ENCODE peak calls at places on chromosomes 13 and 19, in nine cellular contexts. One of them, this sample, is unnamed. For H3K4me1, the result is how much of the 10 kb centered on the place peaks cover.

GRCh38 chr19:39408392-39409206 is 2.0 kb downstream of the ZFP36 start:
- DNase-seq in heart left ventricle: no peak
- DNase-seq in endothelial cell of umbilical vein: peak
- DNase-seq in tibial nerve: no peak
- DNase-seq in A549: peak
- DNase-seq in suprapubic skin: no peak
- DNase-seq in adrenal gland: peak
- DNase-seq in right lobe of liver: peak
- DNase-seq in upper lobe of left lung: peak
- DNase-seq in this sample: peak

GRCh38 chr19:56721714-56722113 is 50.2 kb upstream of the ZNF835 start:
- DNase-seq in heart left ventricle: no peak
- DNase-seq in endothelial cell of umbilical vein: no peak
- DNase-seq in tibial nerve: no peak
- DNase-seq in A549: no peak
- DNase-seq in suprapubic skin: no peak
- DNase-seq in adrenal gland: no peak
- DNase-seq in right lobe of liver: no peak
- DNase-seq in upper lobe of left lung: no peak
- DNase-seq in this sample: no peak

GRCh38 chr19:17156947-17157302 is 58.2 kb upstream of the USE1 start:
- DNase-seq in heart left ventricle: no peak
- DNase-seq in endothelial cell of umbilical vein: no peak
- DNase-seq in tibial nerve: no peak
- DNase-seq in A549: no peak
- DNase-seq in suprapubic skin: no peak
- DNase-seq in adrenal gland: no peak
- DNase-seq in right lobe of liver: peak
- DNase-seq in upper lobe of left lung: no peak
- DNase-seq in this sample: no peak

GRCh38 chr19:37763488-37763887 is 15.9 kb downstream of the ZNF573 start:
- DNase-seq in heart left ventricle: no peak
- DNase-seq in endothelial cell of umbilical vein: no peak
- DNase-seq in tibial nerve: no peak
- DNase-seq in A549: no peak
- DNase-seq in suprapubic skin: no peak
- DNase-seq in adrenal gland: no peak
- DNase-seq in right lobe of liver: no peak
- DNase-seq in upper lobe of left lung: no peak
- DNase-seq in this sample: no peak

GRCh38 chr13:50079278-50080157 is 64.3 kb downstream of the KCNRG start:
- DNase-seq in heart left ventricle: no peak
- DNase-seq in endothelial cell of umbilical vein: peak
- DNase-seq in tibial nerve: no peak
- DNase-seq in A549: no peak
- DNase-seq in suprapubic skin: no peak
- DNase-seq in adrenal gland: no peak
- DNase-seq in right lobe of liver: no peak
- DNase-seq in upper lobe of left lung: no peak
- DNase-seq in this sample: no peak

GRCh38 chr19:44072543-44073401 is 813 bp downstream of the ZNF284 start:
- DNase-seq in heart left ventricle: no peak
- DNase-seq in endothelial cell of umbilical vein: no peak
- DNase-seq in tibial nerve: no peak
- DNase-seq in A549: no peak
- DNase-seq in suprapubic skin: no peak
- DNase-seq in adrenal gland: no peak
- DNase-seq in right lobe of liver: no peak
- DNase-seq in upper lobe of left lung: no peak
- DNase-seq in this sample: no peak

GRCh38 chr19:17553256-17553655 is 2.2 kb upstream of the COLGALT1 start:
- DNase-seq in heart left ventricle: no peak
- DNase-seq in endothelial cell of umbilical vein: peak
- DNase-seq in tibial nerve: peak
- DNase-seq in A549: no peak
- DNase-seq in suprapubic skin: no peak
- DNase-seq in adrenal gland: peak
- DNase-seq in right lobe of liver: peak
- DNase-seq in upper lobe of left lung: no peak
- DNase-seq in this sample: peak

GRCh38 chr13:67466569-67466968 is 236.4 kb upstream of the PCDH9 start:
- DNase-seq in heart left ventricle: no peak
- DNase-seq in endothelial cell of umbilical vein: no peak
- DNase-seq in tibial nerve: no peak
- DNase-seq in A549: no peak
- DNase-seq in suprapubic skin: no peak
- DNase-seq in adrenal gland: no peak
- DNase-seq in right lobe of liver: no peak
- DNase-seq in upper lobe of left lung: no peak
- DNase-seq in this sample: no peak

GRCh38 chr13:26983533-26984315 is 187.9 kb downstream of the USP12 start:
- DNase-seq in heart left ventricle: no peak
- DNase-seq in endothelial cell of umbilical vein: no peak
- DNase-seq in tibial nerve: no peak
- DNase-seq in A549: no peak
- DNase-seq in suprapubic skin: no peak
- DNase-seq in adrenal gland: no peak
- DNase-seq in right lobe of liver: no peak
- DNase-seq in upper lobe of left lung: no peak
- DNase-seq in this sample: no peak

GRCh38 chr13:28327761-28328607 is 166.9 kb downstream of the FLT1 start:
- DNase-seq in heart left ventricle: no peak
- DNase-seq in endothelial cell of umbilical vein: no peak
- DNase-seq in tibial nerve: no peak
- DNase-seq in A549: no peak
- DNase-seq in suprapubic skin: no peak
- DNase-seq in adrenal gland: no peak
- DNase-seq in right lobe of liver: no peak
- DNase-seq in upper lobe of left lung: no peak
- DNase-seq in this sample: no peak

GRCh38 chr19:35784401-35785086 is 9.2 kb downstream of the ARHGAP33 start:
- DNase-seq in heart left ventricle: no peak
- DNase-seq in endothelial cell of umbilical vein: no peak
- DNase-seq in tibial nerve: no peak
- DNase-seq in A549: no peak
- DNase-seq in suprapubic skin: no peak
- DNase-seq in adrenal gland: no peak
- DNase-seq in right lobe of liver: no peak
- DNase-seq in upper lobe of left lung: peak
- DNase-seq in this sample: no peak

GRCh38 chr19:30136591-30136990 is 194.6 kb downstream of the URI1 start:
- DNase-seq in heart left ventricle: no peak
- DNase-seq in endothelial cell of umbilical vein: no peak
- DNase-seq in tibial nerve: no peak
- DNase-seq in A549: no peak
- DNase-seq in suprapubic skin: no peak
- DNase-seq in adrenal gland: no peak
- DNase-seq in right lobe of liver: no peak
- DNase-seq in upper lobe of left lung: no peak
- DNase-seq in this sample: no peak

GRCh38 chr13:83881917-83882625 is at the start of gene SLITRK1:
- DNase-seq in heart left ventricle: no peak
- DNase-seq in endothelial cell of umbilical vein: no peak
- DNase-seq in tibial nerve: no peak
- DNase-seq in A549: peak
- DNase-seq in suprapubic skin: no peak
- DNase-seq in adrenal gland: peak
- DNase-seq in right lobe of liver: no peak
- DNase-seq in upper lobe of left lung: peak
- DNase-seq in this sample: peak

GRCh38 chr19:54905411-54905810 is 537 bp upstream of the NCR1 start:
- DNase-seq in heart left ventricle: no peak
- DNase-seq in endothelial cell of umbilical vein: peak
- DNase-seq in tibial nerve: no peak
- DNase-seq in A549: no peak
- DNase-seq in suprapubic skin: no peak
- DNase-seq in adrenal gland: no peak
- DNase-seq in right lobe of liver: no peak
- DNase-seq in upper lobe of left lung: no peak
- DNase-seq in this sample: no peak

GRCh38 chr19:11200015-11200574 is 2.8 kb upstream of the KANK2 start:
- DNase-seq in heart left ventricle: no peak
- DNase-seq in endothelial cell of umbilical vein: no peak
- DNase-seq in tibial nerve: no peak
- DNase-seq in A549: no peak
- DNase-seq in suprapubic skin: no peak
- DNase-seq in adrenal gland: no peak
- DNase-seq in right lobe of liver: no peak
- DNase-seq in upper lobe of left lung: no peak
- DNase-seq in this sample: no peak

GRCh38 chr13:94239135-94239534 is 240.3 kb downstream of the DCT start:
- DNase-seq in heart left ventricle: no peak
- DNase-seq in endothelial cell of umbilical vein: no peak
- DNase-seq in tibial nerve: no peak
- DNase-seq in A549: no peak
- DNase-seq in suprapubic skin: no peak
- DNase-seq in adrenal gland: no peak
- DNase-seq in right lobe of liver: no peak
- DNase-seq in upper lobe of left lung: no peak
- DNase-seq in this sample: no peak

DNA sequence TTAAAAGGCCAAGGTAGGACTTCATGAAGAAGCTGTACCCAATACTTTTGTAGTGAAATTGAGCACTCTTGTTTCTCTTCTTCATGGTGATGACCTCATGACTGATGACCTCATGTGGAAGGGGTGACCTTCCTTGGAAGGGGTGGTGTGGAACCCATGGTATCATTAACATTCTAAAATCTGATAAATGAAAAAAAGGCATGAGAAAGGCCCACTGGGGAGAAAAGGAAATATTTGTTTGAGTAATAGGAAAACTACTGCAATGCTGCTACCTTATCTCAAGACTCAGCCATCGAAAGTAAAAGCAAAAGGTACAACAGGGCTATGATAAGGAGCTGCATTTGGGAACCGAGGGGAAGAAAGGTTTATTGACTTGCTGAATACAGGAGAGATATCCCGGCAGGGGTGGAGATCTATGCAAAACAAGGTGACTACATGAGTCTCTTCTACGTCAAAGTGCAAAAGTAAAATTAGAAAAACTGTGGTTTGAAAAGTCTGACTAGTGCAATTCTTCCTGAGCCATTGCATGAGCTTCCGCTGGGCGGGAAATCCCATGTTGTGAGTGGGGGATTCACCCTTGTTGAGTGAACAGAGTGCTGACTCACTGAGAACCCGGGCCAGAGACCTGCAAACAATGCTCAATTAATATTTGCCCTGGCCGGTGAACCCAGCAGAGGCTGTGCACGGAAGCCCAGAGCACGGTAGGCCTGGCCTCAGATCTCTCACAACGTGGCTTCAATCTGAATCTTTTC is 138.9 kb upstream of the RFC3 start:
- DNase-seq in heart left ventricle: peak
- DNase-seq in endothelial cell of umbilical vein: peak
- DNase-seq in tibial nerve: peak
- DNase-seq in A549: peak
- DNase-seq in suprapubic skin: no peak
- DNase-seq in adrenal gland: peak
- DNase-seq in right lobe of liver: peak
- DNase-seq in upper lobe of left lung: no peak
- DNase-seq in this sample: peak
- H3K4me1 ChIP-seq in heart left ventricle: under half
- H3K4me1 ChIP-seq in endothelial cell of umbilical vein: under half
- H3K4me1 ChIP-seq in tibial nerve: under half
- H3K4me1 ChIP-seq in A549: under half
- H3K4me1 ChIP-seq in suprapubic skin: under half
- H3K4me1 ChIP-seq in adrenal gland: under half
- H3K4me1 ChIP-seq in right lobe of liver: under half
- H3K4me1 ChIP-seq in upper lobe of left lung: under half
- H3K4me1 ChIP-seq in this sample: under half

DNA sequence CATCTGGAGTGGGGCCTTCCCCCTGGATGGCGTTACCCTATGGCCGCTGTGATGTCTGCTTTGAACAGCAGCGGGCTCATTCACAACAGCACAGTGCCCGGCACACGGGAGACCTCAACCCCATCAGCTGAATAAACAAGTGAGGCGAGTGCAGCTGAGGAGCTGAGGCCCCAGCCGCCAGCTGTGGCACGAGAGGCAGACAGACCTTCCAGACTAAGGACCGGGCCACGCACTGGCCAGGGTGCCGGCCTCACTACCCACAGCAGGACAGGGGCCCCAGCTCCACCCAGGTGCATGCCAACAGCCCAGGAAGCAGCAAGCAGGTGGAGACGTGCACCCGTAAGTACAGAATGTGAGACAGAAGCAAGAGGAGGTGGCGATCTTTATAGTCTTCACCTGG is 39.6 kb downstream of the STK24 start:
- DNase-seq in heart left ventricle: no peak
- DNase-seq in endothelial cell of umbilical vein: no peak
- DNase-seq in tibial nerve: no peak
- DNase-seq in A549: no peak
- DNase-seq in suprapubic skin: no peak
- DNase-seq in adrenal gland: no peak
- DNase-seq in right lobe of liver: no peak
- DNase-seq in upper lobe of left lung: peak
- DNase-seq in this sample: no peak
- TF ChIP-seq POLR2A in heart left ventricle: no peak
- TF ChIP-seq POLR2A in endothelial cell of umbilical vein: no peak
- TF ChIP-seq POLR2A in tibial nerve: no peak
- TF ChIP-seq POLR2A in A549: no peak
- TF ChIP-seq POLR2A in suprapubic skin: no peak
- TF ChIP-seq POLR2A in adrenal gland: no peak
- TF ChIP-seq POLR2A in right lobe of liver: no peak
- TF ChIP-seq POLR2A in upper lobe of left lung: no peak
- TF ChIP-seq POLR2A in this sample: no peak

DNA sequence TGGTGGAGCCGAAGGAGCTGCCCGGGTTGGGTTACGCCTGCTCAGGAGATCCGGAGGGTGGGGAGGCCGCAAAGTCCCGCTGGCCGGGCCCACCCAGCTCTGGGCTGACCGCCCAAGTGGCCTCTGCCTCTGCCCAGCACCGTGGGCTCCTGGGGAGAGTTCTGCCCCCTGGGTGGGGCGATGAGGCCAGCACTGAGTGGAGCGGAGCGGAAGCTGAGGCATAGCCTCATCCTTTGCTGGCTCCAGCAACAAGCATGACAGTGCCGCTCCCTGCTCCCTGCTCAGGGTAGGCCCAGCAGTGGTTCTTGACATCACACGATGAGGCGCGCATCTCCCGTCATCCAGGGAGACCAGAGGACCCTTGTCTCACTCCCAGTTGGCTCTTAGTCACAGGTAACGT is 22.5 kb downstream of the CCDC8 start:
- DNase-seq in heart left ventricle: peak
- DNase-seq in endothelial cell of umbilical vein: no peak
- DNase-seq in tibial nerve: no peak
- DNase-seq in A549: no peak
- DNase-seq in suprapubic skin: no peak
- DNase-seq in adrenal gland: no peak
- DNase-seq in right lobe of liver: peak
- DNase-seq in upper lobe of left lung: peak
- DNase-seq in this sample: no peak
- H3K4me1 ChIP-seq in heart left ventricle: under half
- H3K4me1 ChIP-seq in endothelial cell of umbilical vein: under half
- H3K4me1 ChIP-seq in tibial nerve: under half
- H3K4me1 ChIP-seq in A549: under half
- H3K4me1 ChIP-seq in suprapubic skin: under half
- H3K4me1 ChIP-seq in adrenal gland: under half
- H3K4me1 ChIP-seq in right lobe of liver: under half
- H3K4me1 ChIP-seq in upper lobe of left lung: under half
- H3K4me1 ChIP-seq in this sample: under half

DNA sequence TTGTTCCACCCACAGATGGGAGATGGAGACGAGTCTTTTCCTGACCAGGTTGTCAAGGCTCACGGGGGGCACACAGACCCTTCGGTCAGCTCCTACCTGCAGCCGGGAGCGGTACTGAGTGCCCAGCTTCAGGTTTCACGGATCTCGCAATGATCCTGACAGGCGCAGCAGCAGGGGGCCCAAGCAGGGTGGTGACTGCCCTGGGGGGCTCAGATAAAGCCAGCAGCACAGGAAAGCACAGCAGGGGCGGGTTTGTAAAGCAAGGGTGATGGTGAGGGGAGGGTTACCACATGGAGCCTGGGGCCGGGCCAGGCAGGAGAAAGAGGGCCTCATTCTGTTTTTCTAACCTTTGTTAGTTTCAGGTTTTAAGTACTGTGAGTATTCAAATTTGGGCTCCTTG is 41.7 kb upstream of the ATP11A start:
- DNase-seq in heart left ventricle: no peak
- DNase-seq in endothelial cell of umbilical vein: no peak
- DNase-seq in tibial nerve: no peak
- DNase-seq in A549: no peak
- DNase-seq in suprapubic skin: no peak
- DNase-seq in adrenal gland: no peak
- DNase-seq in right lobe of liver: no peak
- DNase-seq in upper lobe of left lung: no peak
- DNase-seq in this sample: no peak
- TF ChIP-seq POLR2A in heart left ventricle: no peak
- TF ChIP-seq POLR2A in endothelial cell of umbilical vein: no peak
- TF ChIP-seq POLR2A in tibial nerve: no peak
- TF ChIP-seq POLR2A in A549: no peak
- TF ChIP-seq POLR2A in suprapubic skin: no peak
- TF ChIP-seq POLR2A in adrenal gland: no peak
- TF ChIP-seq POLR2A in right lobe of liver: no peak
- TF ChIP-seq POLR2A in upper lobe of left lung: no peak
- TF ChIP-seq POLR2A in this sample: no peak

This sample was measured in thyroid gland.